ENCODE peak calls at places on chromosomes 11 and 22, in five cellular contexts. X is A549, T is WTC11, G is lower lobe of right lung, W is SK-N-SH. R is an unnamed sample.

GRCh38 chr11:118142809-118143208 is 9.8 kb downstream of the SCN4B start:
- DNase-seq in X (no peak), T (no peak), G (peak; percentile 61), W (no peak), R (no peak)

GRCh38 chr11:120392791-120393190 is 56.6 kb downstream of the ARHGEF12 start:
- DNase-seq in X (no peak), T (no peak), G (no peak), W (no peak), R (no peak)

GRCh38 chr22:31192513-31192912 is 19.6 kb upstream of the LIMK2 start:
- DNase-seq in X (no peak), T (no peak), G (no peak), W (no peak), R (no peak)

GRCh38 chr11:127564803-127565202 is 564.2 kb upstream of the KIRREL3 start:
- DNase-seq in X (no peak), T (no peak), G (no peak), W (no peak), R (no peak)

GRCh38 chr11:26790738-26791137 is 68.9 kb upstream of the SLC5A12 start:
- DNase-seq in X (no peak), T (no peak), G (no peak), W (no peak), R (no peak)

GRCh38 chr11:66184728-66185127 is 83.7 kb upstream of the RAB1B start:
- DNase-seq in X (no peak), T (no peak), G (no peak), W (no peak), R (no peak)

GRCh38 chr22:48752451-48753380 is 1075.0 kb downstream of the BRD1 start:
- DNase-seq in X (no peak), T (no peak), G (no peak), W (no peak), R (no peak)

GRCh38 chr11:117417342-117417741 is 89.7 kb downstream of the CEP164 start:
- DNase-seq in X (no peak), T (no peak), G (no peak), W (no peak), R (no peak)

GRCh38 chr11:58927393-58928081 is 11.8 kb upstream of the GLYATL1 start:
- DNase-seq in X (no peak), T (peak; percentile 94), G (no peak), W (peak; percentile 65), R (peak; percentile 67)

GRCh38 chr22:39361495-39361894 is 11.7 kb downstream of the SYNGR1 start:
- DNase-seq in X (no peak), T (no peak), G (no peak), W (no peak), R (no peak)

GRCh38 chr11:65298131-65298535 is 16.5 kb upstream of the CDC42EP2 start:
- DNase-seq in X (no peak), T (no peak), G (peak; percentile 68), W (no peak), R (no peak)

GRCh38 chr11:126862664-126863247 is 137.8 kb downstream of the KIRREL3 start:
- DNase-seq in X (no peak), T (peak; percentile 39), G (no peak), W (no peak), R (no peak)

GRCh38 chr11:128509990-128510389 is 77.4 kb downstream of the ETS1 start:
- DNase-seq in X (peak; percentile 42), T (no peak), G (no peak), W (no peak), R (no peak)

GRCh38 chr11:68215087-68215445 is 2.0 kb upstream of the KMT5B start:
- DNase-seq in X (no peak), T (no peak), G (peak; percentile 67), W (peak; percentile 25), R (no peak)

GRCh38 chr11:9802291-9802861 is 138.5 kb downstream of the SWAP70 start:
- DNase-seq in X (no peak), T (no peak), G (no peak), W (peak; percentile 14), R (no peak)

GRCh38 chr11:59776210-59777066 is 21.3 kb downstream of the STX3 start:
- DNase-seq in X (peak; percentile 88), T (no peak), G (no peak), W (no peak), R (no peak)

GRCh38 chr11:70799386-70799785 is 401.1 kb downstream of the CTTN start:
- DNase-seq in X (no peak), T (no peak), G (no peak), W (no peak), R (no peak)

GRCh38 chr11:95853138-95853537 is 62.8 kb downstream of the CEP57 start:
- DNase-seq in X (no peak), T (no peak), G (no peak), W (no peak), R (no peak)

GRCh38 chr11:74678591-74679512 is 52.4 kb downstream of the CHRDL2 start:
- DNase-seq in X (no peak), T (no peak), G (no peak), W (no peak), R (no peak)

GRCh38 chr11:100356035-100356434 is 331.1 kb upstream of the ARHGAP42 start:
- DNase-seq in X (no peak), T (no peak), G (no peak), W (no peak), R (no peak)

GRCh38 chr11:9739108-9739507 is 75.2 kb downstream of the SWAP70 start:
- DNase-seq in X (no peak), T (no peak), G (no peak), W (no peak), R (no peak)

GRCh38 chr22:35467788-35468187 is 67.8 kb downstream of the MCM5 start:
- DNase-seq in X (peak; percentile 29), T (no peak), G (peak; percentile 65), W (peak; percentile 74), R (peak; percentile 51)

GRCh38 chr22:49427341-49427740 is 400.3 kb downstream of the BRD1 start:
- DNase-seq in X (no peak), T (no peak), G (no peak), W (no peak), R (no peak)

GRCh38 chr11:72840780-72841179 is 26.6 kb downstream of the ATG16L2 start:
- DNase-seq in X (peak; percentile 35), T (no peak), G (no peak), W (no peak), R (no peak)

GRCh38 chr11:72842126-72842525 is 27.9 kb downstream of the ATG16L2 start:
- DNase-seq in X (no peak), T (no peak), G (no peak), W (no peak), R (no peak)

GRCh38 chr11:72841397-72841796 is 27.2 kb downstream of the ATG16L2 start:
- DNase-seq in X (no peak), T (no peak), G (no peak), W (no peak), R (no peak)

GRCh38 chr11:72842644-72843330 is 28.6 kb downstream of the ATG16L2 start:
- DNase-seq in X (no peak), T (no peak), G (no peak), W (no peak), R (no peak)

DNA sequence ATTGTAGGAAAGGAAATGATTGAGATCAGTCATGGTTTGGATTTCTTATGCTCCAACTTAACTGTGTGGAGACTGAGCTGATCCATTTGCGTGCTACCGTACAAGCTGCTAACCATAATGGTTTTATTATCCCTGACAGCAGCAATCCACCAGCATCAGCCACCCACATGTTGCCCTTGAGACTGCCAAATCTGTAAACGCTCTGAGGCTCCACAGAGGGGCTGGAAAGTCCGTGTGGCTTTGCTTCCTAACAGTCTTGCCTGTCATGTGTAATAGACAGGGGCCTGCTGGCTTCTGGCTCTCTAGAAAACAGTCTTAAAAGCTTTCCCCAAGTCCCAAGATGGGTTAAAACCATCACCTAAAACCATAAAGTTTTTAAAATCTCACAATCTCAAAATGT is 30.1 kb downstream of the ATG16L2 start:
- DNase-seq in X (no peak), T (no peak), G (no peak), W (no peak), R (no peak)
- TF ChIP-seq CTCF in X (no peak), T (no peak), G (no peak), W (no peak), R (no peak)

GRCh38 chr22:20015971-20016733 is 471 bp downstream of the ARVCF start:
- DNase-seq in X (peak; percentile 12), T (peak; percentile 69), G (peak; percentile 71), W (peak; percentile 71), R (peak; percentile 31)

GRCh38 chr22:20015187-20015625 is 1.4 kb downstream of the ARVCF start:
- DNase-seq in X (no peak), T (no peak), G (no peak), W (no peak), R (no peak)

GRCh38 chr22:20017622-20017958 is 967 bp upstream of the ARVCF start:
- DNase-seq in X (no peak), T (no peak), G (no peak), W (no peak), R (no peak)

GRCh38 chr22:20018001-20018400 is 1.4 kb upstream of the ARVCF start:
- DNase-seq in X (no peak), T (no peak), G (no peak), W (no peak), R (no peak)

DNA sequence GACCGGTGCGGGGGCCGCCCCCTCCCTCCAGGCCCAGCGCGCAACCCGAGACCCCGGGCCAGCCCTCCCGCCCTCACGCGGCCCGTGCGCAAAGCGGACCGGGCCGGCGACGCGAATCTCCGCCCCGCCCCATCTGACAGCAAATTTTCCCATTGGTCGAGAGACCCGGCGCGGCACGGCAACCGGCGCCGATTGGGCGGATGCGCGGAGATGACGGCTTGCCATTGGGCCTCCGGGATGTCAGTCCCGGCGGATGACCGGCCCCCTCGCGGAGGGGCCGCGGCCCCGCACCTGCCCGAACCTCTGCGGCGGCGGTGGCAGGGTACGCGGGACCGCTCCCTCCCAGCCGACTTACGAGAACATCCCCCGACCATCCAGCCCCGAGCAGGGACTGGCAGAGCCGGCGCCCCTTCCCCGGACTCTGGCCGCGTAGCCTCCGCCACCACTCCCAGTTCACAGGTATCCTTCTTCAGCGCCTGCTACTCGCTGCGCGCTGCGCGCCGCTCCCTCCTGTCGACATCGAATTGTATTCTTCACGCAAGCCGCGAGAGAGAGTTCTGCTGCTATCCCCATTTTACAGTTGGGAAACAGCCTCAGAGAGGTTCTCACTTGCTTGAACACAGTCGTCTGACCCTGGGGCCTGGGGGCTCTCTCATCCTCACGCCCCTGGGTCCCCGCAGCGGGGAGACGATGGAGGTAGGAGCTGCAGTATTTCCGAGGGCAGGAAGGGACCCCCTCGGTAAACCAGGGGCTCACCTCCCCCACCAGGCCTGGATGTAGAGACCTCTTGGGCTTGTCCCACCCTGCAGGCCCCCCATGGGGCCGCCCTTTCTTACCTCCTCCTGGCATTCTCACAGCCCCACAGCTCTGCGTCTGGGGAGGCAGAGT is at the start of gene ARVCF:
- DNase-seq in X (peak; percentile 88), T (peak; percentile 94), G (peak; percentile 90), W (peak; percentile 98), R (peak; percentile 89)
- TF ChIP-seq CTCF in X (no peak), T (no peak), G (peak; percentile 11), W (no peak), R (peak; percentile 42)

GRCh38 chr22:32583921-32584335 is 109.3 kb downstream of the FBXO7 start:
- DNase-seq in X (peak; percentile 52), T (no peak), G (no peak), W (no peak), R (no peak)
- TF ChIP-seq CTCF in X (no peak), T (no peak), G (no peak), W (no peak), R (no peak)

DNA sequence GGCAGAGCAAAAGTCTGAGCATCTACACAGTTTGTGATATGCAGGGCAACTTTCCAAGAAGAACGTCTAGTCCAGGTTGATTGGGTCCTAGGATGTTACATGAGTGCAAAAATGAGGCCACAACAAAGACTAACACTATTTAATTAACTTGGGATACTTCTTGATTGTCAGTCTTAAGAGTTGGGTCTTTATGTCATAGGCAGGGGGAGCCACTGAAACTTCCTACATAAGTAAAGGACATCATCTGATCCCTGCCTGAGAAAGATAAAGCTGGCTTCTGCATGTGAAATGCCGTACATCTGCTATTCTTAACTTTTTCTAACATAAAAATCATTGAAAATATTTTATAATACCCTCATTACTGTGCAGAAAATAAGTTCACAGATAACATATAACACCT is 525.5 kb downstream of the NTM start:
- DNase-seq in X (no peak), T (no peak), G (no peak), W (no peak), R (no peak)
- TF ChIP-seq CTCF in X (no peak), T (no peak), G (no peak), W (no peak), R (no peak)

R was measured in neural crest cell.